ENCODE peak calls at places on chromosomes 16 and 17, in four cellular contexts. Y is cardiac muscle cell, N is naive B cell, W is HFFc6. G is an unnamed sample.

GRCh38 chr16:87830673-87831420 is 38.5 kb downstream of the SLC7A5 start:
- DNase-seq in Y (no peak), N (no peak), W (no peak), G (no peak)

GRCh38 chr17:1574697-1575471 is 12.3 kb upstream of the PITPNA start:
- DNase-seq in Y (no peak), N (no peak), W (no peak), G (no peak)

GRCh38 chr17:65388911-65389310 is 172.5 kb downstream of the AXIN2 start:
- DNase-seq in Y (no peak), N (no peak), W (no peak), G (no peak)

GRCh38 chr16:66752958-66753357 is 1.5 kb upstream of the DYNC1LI2 start:
- DNase-seq in Y (no peak), N (no peak), W (no peak), G (no peak)

GRCh38 chr17:4858068-4858879 is 25.1 kb downstream of the MINK1 start:
- DNase-seq in Y (peak), N (no peak), W (no peak), G (no peak)

GRCh38 chr17:57010495-57010894 is 32.6 kb downstream of the SCPEP1 start:
- DNase-seq in Y (no peak), N (no peak), W (no peak), G (no peak)

GRCh38 chr17:18191071-18191667 is 7.5 kb downstream of the ALKBH5 start:
- DNase-seq in Y (peak), N (no peak), W (no peak), G (no peak)

GRCh38 chr17:78960945-78961344 is 18.8 kb downstream of the LGALS3BP start:
- DNase-seq in Y (peak), N (no peak), W (no peak), G (no peak)

GRCh38 chr17:50171371-50172071 is 5.7 kb downstream of the SGCA start:
- DNase-seq in Y (no peak), N (no peak), W (no peak), G (no peak)

GRCh38 chr17:8151641-8152111 is 528 bp downstream of the PER1 start:
- DNase-seq in Y (peak), N (no peak), W (peak), G (peak)

GRCh38 chr17:55241097-55241496 is 23.7 kb upstream of the HLF start:
- DNase-seq in Y (no peak), N (no peak), W (no peak), G (no peak)

GRCh38 chr17:28270055-28270454 is 48.9 kb upstream of the TMEM97 start:
- DNase-seq in Y (no peak), N (no peak), W (no peak), G (no peak)

GRCh38 chr17:72797142-72797541 is 295.3 kb downstream of the SLC39A11 start:
- DNase-seq in Y (no peak), N (no peak), W (no peak), G (no peak)

GRCh38 chr16:53018834-53019416 is 33.8 kb downstream of the CHD9NB start:
- DNase-seq in Y (no peak), N (no peak), W (no peak), G (no peak)

GRCh38 chr17:76527430-76528111 is 9.9 kb downstream of the CYGB start:
- DNase-seq in Y (peak), N (peak), W (no peak), G (no peak)

GRCh38 chr17:34351041-34351575 is 5.2 kb upstream of the CCL13 start:
- DNase-seq in Y (peak), N (no peak), W (no peak), G (no peak)

GRCh38 chr16:50273888-50274770 is 7.8 kb downstream of the ADCY7 start:
- DNase-seq in Y (no peak), N (peak), W (no peak), G (peak)

GRCh38 chr16:89708481-89708931 is 7.0 kb upstream of the SPATA2L start:
- DNase-seq in Y (no peak), N (no peak), W (no peak), G (no peak)

GRCh38 chr17:78925234-78925633 is at the start of gene TIMP2:
- DNase-seq in Y (peak), N (peak), W (peak), G (peak)

GRCh38 chr17:7380321-7380720 is 568 bp upstream of the TNK1 start:
- DNase-seq in Y (peak), N (no peak), W (peak), G (no peak)

GRCh38 chr16:29653436-29653835 is 9.6 kb upstream of the SPN start:
- DNase-seq in Y (no peak), N (peak), W (no peak), G (peak)

GRCh38 chr16:57265850-57266530 is 18.5 kb downstream of the PLLP start:
- DNase-seq in Y (peak), N (no peak), W (no peak), G (no peak)

GRCh38 chr16:88295526-88296436 is 87.0 kb upstream of the ZNF469 start:
- DNase-seq in Y (no peak), N (no peak), W (no peak), G (peak)

GRCh38 chr17:35947156-35947585 is 3.7 kb upstream of the LYZL6 start:
- DNase-seq in Y (peak), N (peak), W (peak), G (peak)

GRCh38 chr17:73122953-73123605 is 30.6 kb upstream of the SLC39A11 start:
- DNase-seq in Y (no peak), N (no peak), W (no peak), G (no peak)

GRCh38 chr16:11621920-11622651 is 35.4 kb upstream of the LITAF start:
- DNase-seq in Y (no peak), N (peak), W (no peak), G (no peak)

GRCh38 chr16:22297871-22298733 is 893 bp downstream of the POLR3E start:
- DNase-seq in Y (peak), N (peak), W (peak), G (peak)

G was measured in CD14-positive monocyte.